ENCODE peak calls at places on chromosomes 16 and 17, in ten cellular contexts. Y is psoas muscle; J is AG10803; H is colonic mucosa; E is hepatocyte; R is CD4-positive, alpha-beta T cell; B is progenitor cell of endocrine pancreas; F is choroid plexus epithelial cell; A is GM23338; M is fibroblast of lung. G is an unnamed sample.

GRCh38 chr17:48102700-48103378 is 1.6 kb upstream of the CBX1 start:
- DNase-seq in Y (no peak), J (no peak), H (no peak), E (no peak), R (no peak), B (no peak), F (no peak), A (no peak), M (no peak), G (no peak)

GRCh38 chr17:1005361-1005946 is 8.5 kb downstream of the TIMM22 start:
- DNase-seq in Y (peak; percentile 53), J (peak; percentile 71), H (peak; percentile 63), E (peak; percentile 53), R (no peak), B (no peak), F (peak; percentile 20), A (no peak), M (peak; percentile 83), G (no peak)

GRCh38 chr17:28204751-28205150 is 114.2 kb upstream of the TMEM97 start:
- DNase-seq in Y (no peak), J (peak; percentile 34), H (no peak), E (no peak), R (no peak), B (no peak), F (no peak), A (no peak), M (peak; percentile 76), G (no peak)

GRCh38 chr17:50841949-50842354 is 6.6 kb downstream of the WFIKKN2 start:
- DNase-seq in Y (peak; percentile 64), J (peak; percentile 55), H (peak; percentile 83), E (peak; percentile 84), R (peak; percentile 23), B (peak; percentile 63), F (peak; percentile 80), A (peak; percentile 92), M (peak; percentile 39), G (peak; percentile 91)

GRCh38 chr17:74430706-74431567 is 951 bp upstream of the GPRC5C start:
- DNase-seq in Y (peak; percentile 93), J (peak; percentile 42), H (peak; percentile 91), E (peak; percentile 97), R (no peak), B (peak; percentile 84), F (peak; percentile 46), A (peak; percentile 80), M (peak; percentile 86), G (peak; percentile 81)

GRCh38 chr16:3951861-3952332 is 71.4 kb upstream of the CREBBP start:
- DNase-seq in Y (no peak), J (peak; percentile 34), H (no peak), E (no peak), R (no peak), B (no peak), F (peak; percentile 70), A (no peak), M (peak; percentile 43), G (no peak)

GRCh38 chr17:50238594-50239287 is 35.5 kb upstream of the TMEM92 start:
- DNase-seq in Y (no peak), J (no peak), H (no peak), E (no peak), R (no peak), B (no peak), F (no peak), A (no peak), M (peak; percentile 45), G (no peak)

GRCh38 chr17:6786618-6787017 is 10.6 kb downstream of the FBXO39 start:
- DNase-seq in Y (no peak), J (peak; percentile 77), H (no peak), E (no peak), R (no peak), B (no peak), F (peak; percentile 68), A (no peak), M (peak; percentile 84), G (no peak)

GRCh38 chr16:16890964-16891363 is 512.0 kb downstream of the NPIPA7 start:
- DNase-seq in Y (no peak), J (no peak), H (no peak), E (no peak), R (no peak), B (no peak), F (no peak), A (peak; percentile 51), M (no peak), G (no peak)

GRCh38 chr17:36892112-36892838 is 45.0 kb upstream of the LHX1 start:
- DNase-seq in Y (no peak), J (no peak), H (no peak), E (no peak), R (no peak), B (no peak), F (no peak), A (no peak), M (no peak), G (peak; percentile 70)

GRCh38 chr16:68668266-68668665 is 23.2 kb downstream of the CDH3 start:
- DNase-seq in Y (no peak), J (no peak), H (no peak), E (no peak), R (no peak), B (no peak), F (no peak), A (no peak), M (no peak), G (no peak)

GRCh38 chr17:1313270-1314005 is 34.0 kb downstream of the TRARG1 start:
- DNase-seq in Y (no peak), J (peak; percentile 12), H (no peak), E (no peak), R (no peak), B (no peak), F (peak; percentile 23), A (no peak), M (no peak), G (no peak)

GRCh38 chr16:58385218-58385773 is 7.0 kb upstream of the GINS3 start:
- DNase-seq in Y (no peak), J (no peak), H (no peak), E (no peak), R (no peak), B (no peak), F (no peak), A (no peak), M (no peak), G (no peak)

GRCh38 chr16:59698341-59698979 is 964.3 kb upstream of the GOT2 start:
- DNase-seq in Y (no peak), J (peak; percentile 27), H (no peak), E (no peak), R (no peak), B (no peak), F (peak; percentile 88), A (no peak), M (peak; percentile 76), G (no peak)

DNA sequence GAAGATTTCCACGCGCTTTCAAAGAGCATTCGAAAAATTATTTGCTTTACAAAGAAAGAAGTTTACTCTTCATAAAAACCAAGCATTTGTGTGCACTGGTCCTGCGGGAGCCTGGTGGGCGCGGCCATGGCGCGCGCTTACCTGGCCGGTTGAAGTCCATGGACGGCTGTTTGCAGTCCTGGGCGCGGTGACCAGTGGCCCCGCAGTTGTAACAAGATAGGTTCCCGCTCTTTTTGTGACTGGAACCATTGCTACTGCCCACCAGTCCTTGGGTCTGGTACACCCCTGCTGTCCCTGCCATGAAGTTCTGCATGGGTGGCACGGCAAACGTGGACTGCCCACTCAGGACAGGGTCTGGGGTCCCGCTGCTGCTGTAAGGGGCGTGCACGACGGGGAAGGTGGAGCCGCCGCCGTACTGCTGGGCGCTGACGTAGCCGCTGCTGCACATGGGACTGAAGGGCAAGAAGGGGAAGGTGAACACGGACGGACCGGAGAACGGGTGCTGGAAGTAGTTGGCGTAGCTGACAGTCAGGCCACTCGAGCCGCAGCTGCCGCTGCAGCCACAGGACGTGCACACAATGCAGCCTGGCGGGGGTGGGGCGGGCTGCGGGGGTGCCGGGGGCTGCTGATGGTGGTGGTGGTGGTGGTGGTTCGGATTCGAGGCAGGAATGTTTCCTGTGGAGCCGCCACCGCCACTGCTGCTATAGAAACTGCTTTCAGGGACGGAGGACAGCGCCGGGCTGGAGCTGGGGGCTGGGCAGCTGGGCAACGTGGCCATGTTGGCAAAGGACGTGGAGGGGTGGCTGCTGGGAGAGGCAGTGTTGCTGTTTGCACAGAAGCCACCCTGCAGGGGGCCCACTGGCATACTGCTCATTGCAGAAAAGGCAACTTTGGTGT is 19.5 kb downstream of the MAP1LC3B start:
- DNase-seq in Y (no peak), J (no peak), H (no peak), E (no peak), R (no peak), B (no peak), F (no peak), A (no peak), M (no peak), G (no peak)
- TF ChIP-seq CTCF in Y (no peak), J (no peak), H (no peak), E (no peak), R (no peak), B (no peak), F (no peak), A (no peak), M (no peak), G (no peak)

DNA sequence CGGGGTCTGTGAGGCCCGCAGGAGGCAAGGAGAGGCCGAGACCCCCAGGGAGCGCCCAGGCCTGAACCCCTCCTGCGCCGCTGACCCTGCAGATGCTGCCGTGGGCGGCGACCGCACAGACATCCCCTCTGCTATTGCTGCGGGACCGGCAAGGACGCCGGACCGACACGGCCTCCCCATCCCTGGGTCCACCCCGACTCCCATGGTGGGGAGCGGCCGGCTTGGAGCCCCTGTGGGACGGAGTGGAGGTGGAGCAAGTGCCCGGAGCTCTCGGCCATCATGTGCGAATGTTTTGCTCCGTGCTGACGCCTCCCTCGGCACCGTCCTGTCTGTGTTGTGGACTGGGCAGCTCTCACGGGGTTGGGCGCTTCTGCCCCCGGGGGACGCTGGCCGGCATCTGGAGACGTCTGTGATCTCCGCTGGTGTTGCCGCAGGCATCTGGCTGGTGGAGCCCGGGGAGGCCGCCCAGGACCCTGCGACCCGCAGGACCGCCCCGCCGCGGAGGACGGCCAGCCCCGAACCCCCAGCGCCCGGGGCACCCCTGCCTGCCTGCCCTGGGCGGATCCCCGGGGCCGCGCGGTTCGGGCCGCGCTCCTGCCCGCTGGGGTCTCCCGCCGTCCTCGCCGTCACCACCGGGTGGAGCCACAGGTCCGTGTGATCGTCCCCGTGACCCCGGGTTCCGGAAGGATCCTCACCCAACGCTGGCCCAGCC is 12.8 kb upstream of the GNG13 start:
- DNase-seq in Y (peak; percentile 45), J (peak; percentile 6), H (no peak), E (peak; percentile 76), R (peak; percentile 36), B (peak; percentile 60), F (peak; percentile 19), A (peak; percentile 87), M (no peak), G (peak; percentile 76)
- TF ChIP-seq CTCF in Y (peak; percentile 44), J (peak; percentile 57), H (peak; percentile 51), E (peak; percentile 82), R (peak; percentile 65), B (peak; percentile 84), F (peak; percentile 65), A (peak; percentile 90), M (peak; percentile 46), G (peak; percentile 88)

GRCh38 chr16:1655269-1655807 is 22.7 kb upstream of the JPT2 start:
- DNase-seq in Y (no peak), J (no peak), H (no peak), E (no peak), R (no peak), B (no peak), F (no peak), A (no peak), M (no peak), G (no peak)
- TF ChIP-seq CTCF in Y (no peak), J (no peak), H (no peak), E (no peak), R (no peak), B (no peak), F (no peak), A (no peak), M (no peak), G (no peak)

GRCh38 chr16:9761870-9762269 is 420.4 kb downstream of the GRIN2A start:
- DNase-seq in Y (no peak), J (no peak), H (no peak), E (no peak), R (no peak), B (no peak), F (no peak), A (no peak), M (no peak), G (no peak)
- TF ChIP-seq CTCF in Y (no peak), J (no peak), H (no peak), E (no peak), R (no peak), B (no peak), F (no peak), A (no peak), M (no peak), G (no peak)